ENCODE peak calls at places on chromosomes 2 and 18, in nine cellular contexts. L, F, Q, X, S, Y, H, R and G are unnamed samples.

GRCh38 chr2:85935746-85936208 is 47.0 kb upstream of the ST3GAL5 start:
- DNase-seq in F (peak), Q (peak), X (no peak), H (no peak), R (peak), L (peak), Y (no peak), S (no peak), G (peak)

GRCh38 chr2:173806761-173807160 is 158.4 kb downstream of the SP3 start:
- DNase-seq in Q (no peak), Y (no peak), S (no peak), R (peak), F (no peak), H (no peak), L (no peak), X (no peak), G (peak)

GRCh38 chr2:128054104-128054503 is 26.2 kb upstream of the SAP130 start:
- DNase-seq in L (no peak), S (no peak), X (no peak), Y (no peak), F (no peak), R (no peak), H (no peak), Q (no peak), G (no peak)

GRCh38 chr2:138042311-138042710 is 78.0 kb downstream of the HNMT start:
- DNase-seq in R (no peak), Q (no peak), Y (no peak), F (no peak), S (no peak), H (no peak), L (no peak), X (no peak), G (no peak)

GRCh38 chr2:6986894-6987487 is 69.8 kb downstream of the RNF144A start:
- DNase-seq in X (no peak), H (peak), Y (no peak), F (peak), L (no peak), R (no peak), S (no peak), Q (no peak), G (no peak)

GRCh38 chr2:122172812-122173211 is 417.4 kb downstream of the TSN start:
- DNase-seq in F (no peak), Y (no peak), Q (no peak), R (no peak), H (no peak), S (no peak), X (no peak), L (no peak), G (no peak)

GRCh38 chr2:102618452-102619413 is 620 bp upstream of the SLC9A2 start:
- DNase-seq in F (peak), R (peak), S (peak), L (peak), Y (peak), H (peak), Q (peak), X (peak), G (no peak)

GRCh38 chr18:76914314-76914713 is 92.0 kb downstream of the ZNF236 start:
- DNase-seq in Y (no peak), X (no peak), Q (no peak), R (no peak), L (no peak), S (no peak), F (no peak), H (no peak), G (no peak)

GRCh38 chr2:174076948-174077347 is 111.8 kb upstream of the SP3 start:
- DNase-seq in Q (no peak), F (no peak), X (peak), S (no peak), H (no peak), L (no peak), R (no peak), Y (no peak), G (no peak)

GRCh38 chr2:29766191-29766590 is 155.2 kb downstream of the ALK start:
- DNase-seq in Y (no peak), Q (no peak), H (no peak), L (no peak), R (peak), X (no peak), F (no peak), S (no peak), G (peak)

GRCh38 chr2:236215761-236216333 is 47.7 kb upstream of the GBX2 start:
- DNase-seq in F (no peak), H (no peak), X (no peak), R (no peak), Y (no peak), Q (no peak), L (no peak), S (no peak), G (no peak)

GRCh38 chr2:143481231-143481613 is 352.0 kb downstream of the ARHGAP15 start:
- DNase-seq in H (no peak), S (no peak), L (no peak), X (no peak), F (no peak), Y (no peak), Q (no peak), R (no peak), G (no peak)
- H3K27ac ChIP-seq in H (peak), S (peak), L (no peak), X (peak), F (no peak), Y (peak), Q (no peak), R (no peak), G (peak)

GRCh38 chr2:112001942-112002341 is 53.1 kb upstream of the TMEM87B start:
- DNase-seq in X (no peak), Y (no peak), L (no peak), S (no peak), F (no peak), R (peak), Q (no peak), H (no peak), G (no peak)
- H3K4me3 ChIP-seq in X (no peak), Y (no peak), L (no peak), S (no peak), F (no peak), R (no peak), Q (no peak), H (no peak), G (no peak)

GRCh38 chr2:18829331-18829902 is 240.0 kb upstream of the NT5C1B start:
- DNase-seq in L (no peak), F (peak), Y (no peak), X (no peak), R (peak), Q (no peak), H (no peak), S (no peak), G (peak)
- H3K27ac ChIP-seq in L (no peak), F (no peak), Y (peak), X (no peak), R (no peak), Q (no peak), H (no peak), S (peak), G (peak)

GRCh38 chr2:166376488-166376828 is 714 bp upstream of the SCN9A start:
- DNase-seq in X (no peak), S (no peak), Q (no peak), H (no peak), L (no peak), Y (no peak), F (no peak), R (no peak), G (no peak)
- H3K4me3 ChIP-seq in X (no peak), S (no peak), Q (no peak), H (no peak), L (peak), Y (peak), F (peak), R (peak), G (peak)

GRCh38 chr2:19990416-19990728 is 467 bp upstream of the WDR35 start:
- DNase-seq in L (no peak), Q (no peak), H (no peak), R (no peak), X (no peak), S (no peak), F (no peak), Y (no peak), G (no peak)

GRCh38 chr2:19987936-19988335 is 2.0 kb downstream of the WDR35 start:
- DNase-seq in S (no peak), F (no peak), L (no peak), H (no peak), R (no peak), Y (no peak), Q (no peak), X (no peak), G (no peak)

GRCh38 chr2:19989681-19990415 is at the start of gene WDR35:
- DNase-seq in L (peak), H (peak), R (peak), S (peak), Y (peak), Q (peak), F (peak), X (peak), G (peak)

GRCh38 chr2:19988600-19988999 is 1.3 kb downstream of the WDR35 start:
- DNase-seq in S (no peak), X (no peak), Q (no peak), F (no peak), H (no peak), Y (no peak), L (no peak), R (no peak), G (no peak)

GRCh38 chr2:19989342-19989680 is 594 bp downstream of the WDR35 start:
- DNase-seq in X (no peak), H (no peak), S (no peak), R (no peak), L (no peak), Q (no peak), F (no peak), Y (no peak), G (no peak)
- H3K27ac ChIP-seq in X (peak), H (no peak), S (no peak), R (peak), L (peak), Q (peak), F (peak), Y (peak), G (peak)

DNA sequence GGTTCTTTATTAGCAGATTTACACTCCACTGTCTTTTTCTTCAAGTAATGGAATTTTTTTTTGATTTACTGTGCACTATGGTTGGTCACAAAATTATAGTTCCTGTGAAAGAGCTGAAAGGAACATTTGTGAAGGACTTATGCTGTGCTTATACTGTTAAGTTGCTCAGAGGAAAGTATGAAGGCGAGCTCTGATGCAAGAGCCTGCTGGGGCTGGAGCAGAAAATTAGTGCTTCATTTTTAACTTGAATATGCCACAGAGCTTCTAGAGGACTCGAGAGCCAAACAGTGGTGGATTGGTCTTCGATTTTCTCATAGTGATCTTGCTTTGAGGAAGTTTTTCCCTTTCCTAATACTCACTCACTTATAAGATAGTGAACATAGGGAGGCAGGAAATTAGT is 20.0 kb downstream of the GATA6 start:
- DNase-seq in X (no peak), Q (no peak), S (no peak), L (no peak), R (no peak), H (no peak), Y (no peak), F (peak), G (no peak)
- H3K4me3 ChIP-seq in X (no peak), Q (no peak), S (no peak), L (no peak), R (no peak), H (no peak), Y (no peak), F (no peak), G (no peak)

GRCh38 chr2:163611557-163611906 is 124.3 kb downstream of the FIGN start:
- DNase-seq in F (no peak), Y (no peak), R (no peak), X (no peak), Q (no peak), H (no peak), S (no peak), L (no peak), G (no peak)

GRCh38 chr2:163612332-163612731 is 123.5 kb downstream of the FIGN start:
- DNase-seq in L (no peak), S (no peak), F (no peak), X (no peak), Y (no peak), H (no peak), R (no peak), Q (no peak), G (no peak)

GRCh38 chr2:163613155-163613554 is 122.7 kb downstream of the FIGN start:
- DNase-seq in F (no peak), H (no peak), X (no peak), L (no peak), Y (no peak), R (no peak), S (no peak), Q (no peak), G (no peak)

GRCh38 chr2:163621445-163622004 is 114.3 kb downstream of the FIGN start:
- DNase-seq in Q (no peak), H (no peak), X (no peak), Y (no peak), S (no peak), F (no peak), R (no peak), L (no peak), G (no peak)

DNA sequence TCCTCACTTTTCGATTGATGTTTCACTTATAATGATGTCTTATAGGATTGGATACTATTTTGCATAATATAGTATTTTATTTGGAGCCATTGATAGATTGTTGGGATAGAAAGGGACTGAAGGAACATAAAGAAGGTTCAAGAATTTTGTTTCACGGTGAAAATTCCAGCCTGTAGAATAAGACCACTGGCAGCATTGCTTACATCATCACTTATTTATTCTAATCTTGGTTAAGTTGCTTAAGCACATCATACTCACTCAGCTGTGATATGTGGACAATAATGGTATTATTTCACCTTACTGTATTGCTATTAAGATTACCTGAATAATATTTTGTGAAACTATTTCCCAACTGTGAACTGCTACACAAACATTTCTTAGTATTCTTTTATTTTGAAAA is 118.3 kb downstream of the FIGN start:
- DNase-seq in R (no peak), S (no peak), H (no peak), X (no peak), Y (no peak), F (no peak), L (no peak), Q (no peak), G (no peak)
- H3K27ac ChIP-seq in R (no peak), S (no peak), H (no peak), X (no peak), Y (no peak), F (no peak), L (no peak), Q (no peak), G (no peak)

GRCh38 chr2:20648831-20649230 is 2.1 kb downstream of the HS1BP3 start:
- DNase-seq in X (no peak), R (no peak), Y (no peak), S (peak), F (no peak), L (no peak), Q (no peak), H (peak), G (no peak)

GRCh38 chr2:20650412-20650879 is 452 bp downstream of the HS1BP3 start:
- DNase-seq in Y (no peak), F (peak), S (peak), H (no peak), X (peak), Q (no peak), R (peak), L (no peak), G (peak)

GRCh38 chr2:20648207-20648606 is 2.7 kb downstream of the HS1BP3 start:
- DNase-seq in L (no peak), H (peak), Y (no peak), Q (no peak), R (no peak), S (no peak), F (no peak), X (no peak), G (no peak)

GRCh38 chr2:20650880-20651730 is at the start of gene HS1BP3:
- DNase-seq in F (peak), L (peak), X (peak), R (peak), Y (peak), Q (peak), S (peak), H (peak), G (peak)

DNA sequence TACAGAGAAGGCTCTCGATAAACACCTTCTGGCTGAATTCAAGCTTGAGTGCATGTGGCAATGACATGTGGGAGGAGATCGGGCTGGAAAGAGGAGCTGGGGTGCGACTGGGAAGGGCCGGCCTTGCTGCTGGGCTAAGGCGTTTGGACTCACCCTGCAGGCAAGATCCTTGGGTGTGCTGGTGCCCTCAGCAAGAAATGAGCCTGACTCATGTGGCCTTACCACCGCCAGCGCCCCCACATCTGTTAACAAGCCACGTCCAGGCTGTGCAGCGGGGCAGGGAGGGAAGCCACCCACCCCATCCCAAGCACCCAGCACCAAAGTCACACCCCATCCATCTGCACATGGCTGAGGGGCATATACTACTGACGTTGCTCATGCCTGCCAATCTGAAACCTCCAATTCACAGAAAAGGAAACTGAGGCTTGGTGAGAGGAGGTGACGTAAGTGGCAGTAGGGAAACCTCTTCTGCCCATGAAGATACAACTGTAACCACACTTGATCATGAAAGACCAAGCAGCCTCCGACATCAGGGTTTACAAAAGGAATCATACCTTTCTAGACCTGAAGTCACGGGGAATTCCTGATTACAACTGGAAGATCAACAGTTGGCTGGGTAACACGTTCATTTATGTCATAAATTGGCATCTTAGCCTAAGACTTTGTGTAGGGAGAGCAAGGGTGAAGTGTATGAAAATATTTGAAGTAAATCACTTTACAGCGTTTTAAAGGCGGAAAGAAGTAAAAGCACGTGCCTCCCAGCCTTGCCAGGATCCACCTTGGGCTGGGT is 1.1 kb downstream of the HS1BP3 start:
- DNase-seq in F (no peak), S (peak), R (peak), Q (no peak), X (no peak), Y (no peak), H (peak), L (no peak), G (no peak)
- H3K4me3 ChIP-seq in F (peak), S (peak), R (peak), Q (peak), X (no peak), Y (peak), H (peak), L (peak), G (peak)

DNA sequence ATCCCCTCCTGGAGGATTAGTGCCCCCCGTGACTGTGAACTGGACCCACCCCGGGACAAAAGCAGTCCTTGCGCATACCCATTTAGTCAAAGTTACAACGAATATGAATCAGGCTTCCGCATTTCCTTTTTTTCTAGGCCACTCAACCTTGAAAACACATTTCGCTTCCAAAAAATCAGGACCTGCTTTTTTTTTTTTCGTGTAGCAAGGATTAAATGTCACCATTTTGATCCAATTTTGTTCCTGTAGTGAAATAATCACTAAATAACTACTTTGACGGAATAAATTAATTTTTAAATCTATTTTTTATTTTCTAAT is 466 bp upstream of the FTCDNL1 start:
- DNase-seq in F (no peak), L (no peak), Y (no peak), S (peak), Q (no peak), R (no peak), X (no peak), H (no peak), G (no peak)
- H3K27ac ChIP-seq in F (no peak), L (no peak), Y (peak), S (no peak), Q (peak), R (no peak), X (peak), H (peak), G (no peak)